ENCODE peak calls at places on chromosome 9, in four cellular contexts. One of them, this sample, is unnamed.

GRCh38 chr9:105757496-105758251 is 63.3 kb downstream of the TMEM38B start:
- DNase-seq in GM10248: no peak
- DNase-seq in aorta: no peak
- DNase-seq in amniotic stem cell: no peak
- DNase-seq in this sample: peak

GRCh38 chr9:109986423-109987055 is 206.5 kb downstream of the PALM2AKAP2 start:
- DNase-seq in aorta: no peak
- DNase-seq in amniotic stem cell: peak
- DNase-seq in GM10248: no peak
- DNase-seq in this sample: no peak

GRCh38 chr9:98807811-98808195 is 333 bp downstream of the GALNT12 start:
- DNase-seq in amniotic stem cell: no peak
- DNase-seq in aorta: no peak
- DNase-seq in GM10248: no peak
- DNase-seq in this sample: no peak

GRCh38 chr9:100317706-100318105 is 35.0 kb downstream of the TEX10 start:
- DNase-seq in GM10248: no peak
- DNase-seq in amniotic stem cell: peak
- DNase-seq in aorta: no peak
- DNase-seq in this sample: no peak

GRCh38 chr9:108125541-108125940 is 636.0 kb upstream of the KLF4 start:
- DNase-seq in GM10248: no peak
- DNase-seq in amniotic stem cell: no peak
- DNase-seq in aorta: no peak
- DNase-seq in this sample: no peak

GRCh38 chr9:109248133-109248581 is 72.7 kb downstream of the EPB41L4B start:
- DNase-seq in GM10248: no peak
- DNase-seq in aorta: no peak
- DNase-seq in amniotic stem cell: no peak
- DNase-seq in this sample: no peak

GRCh38 chr9:5843450-5844249 is 10.7 kb upstream of the ERMP1 start:
- DNase-seq in GM10248: no peak
- DNase-seq in aorta: no peak
- DNase-seq in amniotic stem cell: no peak
- DNase-seq in this sample: no peak

GRCh38 chr9:104795082-104795481 is 31.2 kb downstream of the NIPSNAP3B start:
- DNase-seq in aorta: no peak
- DNase-seq in amniotic stem cell: no peak
- DNase-seq in GM10248: no peak
- DNase-seq in this sample: no peak

GRCh38 chr9:98380065-98380681 is 124.7 kb upstream of the TBC1D2 start:
- DNase-seq in GM10248: peak
- DNase-seq in aorta: no peak
- DNase-seq in amniotic stem cell: peak
- DNase-seq in this sample: no peak

GRCh38 chr9:78122631-78123030 is 91.0 kb upstream of the GNAQ start:
- DNase-seq in GM10248: no peak
- DNase-seq in aorta: no peak
- DNase-seq in amniotic stem cell: no peak
- DNase-seq in this sample: no peak

GRCh38 chr9:97578846-97579245 is 54.3 kb downstream of the TSTD2 start:
- DNase-seq in aorta: peak
- DNase-seq in GM10248: no peak
- DNase-seq in amniotic stem cell: no peak
- DNase-seq in this sample: no peak

GRCh38 chr9:75471549-75472114 is 383.3 kb downstream of the OSTF1 start:
- DNase-seq in aorta: no peak
- DNase-seq in GM10248: no peak
- DNase-seq in amniotic stem cell: no peak
- DNase-seq in this sample: no peak

GRCh38 chr9:121350993-121351561 is 19.0 kb downstream of the STOM start:
- DNase-seq in amniotic stem cell: peak
- DNase-seq in GM10248: no peak
- DNase-seq in aorta: peak
- DNase-seq in this sample: peak

GRCh38 chr9:106535439-106535838 is 327.5 kb upstream of the ZNF462 start:
- DNase-seq in aorta: no peak
- DNase-seq in amniotic stem cell: no peak
- DNase-seq in GM10248: no peak
- DNase-seq in this sample: no peak

GRCh38 chr9:16202913-16203734 is 650.3 kb downstream of the CCDC171 start:
- DNase-seq in amniotic stem cell: peak
- DNase-seq in aorta: no peak
- DNase-seq in GM10248: no peak
- DNase-seq in this sample: no peak

This sample was measured in Right ventricle myocardium superior.